ENCODE peak calls at places on chromosomes 5 and 9, in eight cellular contexts. T is K562, P is body of pancreas, C is heart right ventricle, F is upper lobe of right lung, I is neural progenitor cell, H is HCT116, R is lower lobe of right lung. J is an unnamed sample.

GRCh38 chr9:77163889-77164288 is 13.4 kb upstream of the VPS13A start:
- DNase-seq in T (no peak), P (no peak), C (no peak), F (no peak), I (no peak), H (no peak), R (no peak), J (no peak)

GRCh38 chr9:125705893-125706292 is 1.1 kb downstream of the MAPKAP1 start:
- DNase-seq in T (no peak), P (no peak), C (no peak), F (no peak), I (no peak), H (no peak), R (no peak), J (no peak)

GRCh38 chr9:130473009-130473408 is 28.2 kb downstream of the ASS1 start:
- DNase-seq in T (no peak), P (no peak), C (no peak), F (no peak), I (no peak), H (no peak), R (no peak), J (no peak)

GRCh38 chr5:73176250-73176649 is 3.3 kb downstream of the TMEM174 start:
- DNase-seq in T (no peak), P (no peak), C (no peak), F (no peak), I (no peak), H (no peak), R (no peak), J (no peak)

GRCh38 chr9:126980231-126980630 is 65.6 kb downstream of the RALGPS1 start:
- DNase-seq in T (no peak), P (no peak), C (no peak), F (no peak), I (no peak), H (no peak), R (no peak), J (no peak)

GRCh38 chr5:33657804-33658435 is 217.2 kb downstream of the TARS1 start:
- DNase-seq in T (no peak), P (no peak), C (no peak), F (no peak), I (no peak), H (no peak), R (no peak), J (no peak)

GRCh38 chr9:131727184-131727785 is 12.6 kb downstream of the RAPGEF1 start:
- DNase-seq in T (no peak), P (no peak), C (no peak), F (no peak), I (no peak), H (no peak), R (no peak), J (peak; percentile 79)

GRCh38 chr5:159855476-159856157 is 60.7 kb upstream of the ADRA1B start:
- DNase-seq in T (no peak), P (no peak), C (no peak), F (no peak), I (no peak), H (no peak), R (no peak), J (peak; percentile 57)

GRCh38 chr9:75979362-75979761 is 88.9 kb downstream of the PCSK5 start:
- DNase-seq in T (no peak), P (no peak), C (no peak), F (no peak), I (no peak), H (no peak), R (no peak), J (no peak)

GRCh38 chr5:168931638-168932345 is 352.6 kb upstream of the PANK3 start:
- DNase-seq in T (no peak), P (no peak), C (no peak), F (no peak), I (no peak), H (no peak), R (no peak), J (peak; percentile 28)

GRCh38 chr9:83043583-83043982 is 19.4 kb downstream of the RASEF start:
- DNase-seq in T (no peak), P (no peak), C (no peak), F (no peak), I (no peak), H (no peak), R (no peak), J (no peak)

GRCh38 chr5:53423724-53424123 is 56.7 kb upstream of the FST start:
- DNase-seq in T (no peak), P (no peak), C (no peak), F (no peak), I (no peak), H (no peak), R (no peak), J (no peak)

GRCh38 chr5:125597338-125597737 is 825.9 kb upstream of the GRAMD2B start:
- DNase-seq in T (no peak), P (no peak), C (no peak), F (no peak), I (no peak), H (no peak), R (no peak), J (no peak)

GRCh38 chr9:129406278-129407225 is 214.3 kb downstream of the C9orf50 start:
- DNase-seq in T (peak; percentile 96), P (no peak), C (no peak), F (no peak), I (no peak), H (peak; percentile 73), R (peak; percentile 68), J (no peak)

GRCh38 chr5:179280095-179280490 is 65.2 kb downstream of the ADAMTS2 start:
- DNase-seq in T (no peak), P (no peak), C (no peak), F (no peak), I (no peak), H (no peak), R (peak; percentile 32), J (no peak)

GRCh38 chr5:177982072-177982727 is 13.8 kb downstream of the PROP1 start:
- DNase-seq in T (no peak), P (peak; percentile 60), C (no peak), F (peak; percentile 74), I (peak; percentile 67), H (peak; percentile 19), R (peak; percentile 57), J (peak; percentile 16)

GRCh38 chr5:124285071-124285470 is 461.4 kb downstream of the ZNF608 start:
- DNase-seq in T (no peak), P (peak; percentile 94), C (no peak), F (no peak), I (no peak), H (no peak), R (no peak), J (no peak)

GRCh38 chr9:107138261-107138992 is 144.7 kb upstream of the RAD23B start:
- DNase-seq in T (no peak), P (no peak), C (no peak), F (no peak), I (no peak), H (no peak), R (no peak), J (no peak)

GRCh38 chr9:86843182-86843581 is 104.1 kb downstream of the GAS1 start:
- DNase-seq in T (no peak), P (peak; percentile 41), C (no peak), F (no peak), I (no peak), H (no peak), R (no peak), J (no peak)

GRCh38 chr9:123420560-123421210 is 64.7 kb downstream of the CRB2 start:
- DNase-seq in T (no peak), P (no peak), C (no peak), F (peak; percentile 53), I (peak; percentile 45), H (no peak), R (no peak), J (no peak)

GRCh38 chr5:1514027-1514818 is 9.5 kb downstream of the LPCAT1 start:
- DNase-seq in T (no peak), P (peak; percentile 8), C (peak; percentile 9), F (peak; percentile 64), I (peak; percentile 7), H (no peak), R (no peak), J (peak; percentile 1)

GRCh38 chr9:68793605-68794343 is 88.7 kb downstream of the PIP5K1B start:
- DNase-seq in T (no peak), P (no peak), C (no peak), F (no peak), I (no peak), H (no peak), R (no peak), J (no peak)

GRCh38 chr9:91628892-91629291 is 205.3 kb upstream of the NFIL3 start:
- DNase-seq in T (no peak), P (no peak), C (no peak), F (no peak), I (no peak), H (no peak), R (no peak), J (no peak)

GRCh38 chr5:154868702-154869101 is 10.3 kb downstream of the CNOT8 start:
- DNase-seq in T (no peak), P (no peak), C (no peak), F (no peak), I (no peak), H (no peak), R (no peak), J (peak; percentile 14)

GRCh38 chr5:84260939-84261338 is 123.7 kb downstream of the EDIL3 start:
- DNase-seq in T (no peak), P (no peak), C (no peak), F (no peak), I (no peak), H (no peak), R (no peak), J (no peak)

GRCh38 chr5:168234133-168234532 is 57.3 kb upstream of the WWC1 start:
- DNase-seq in T (no peak), P (no peak), C (no peak), F (no peak), I (no peak), H (no peak), R (no peak), J (no peak)

GRCh38 chr5:172801184-172801671 is 30.2 kb upstream of the DUSP1 start:
- DNase-seq in T (no peak), P (no peak), C (no peak), F (no peak), I (no peak), H (no peak), R (no peak), J (no peak)

GRCh38 chr9:134624119-134624826 is 17.3 kb upstream of the COL5A1 start:
- DNase-seq in T (no peak), P (no peak), C (no peak), F (peak; percentile 51), I (no peak), H (no peak), R (peak; percentile 43), J (peak; percentile 3)
- H3K27ac ChIP-seq in T (no peak overlapping the region), P (no peak overlapping the region), C (no peak overlapping the region), F (no peak overlapping the region), I (no peak overlapping the region), H (no peak overlapping the region), R (no peak overlapping the region), J (no peak overlapping the region)

GRCh38 chr5:174045470-174046025 is at the start of gene NSG2:
- DNase-seq in T (peak; percentile 75), P (peak; percentile 91), C (peak; percentile 79), F (peak; percentile 86), I (peak; percentile 98), H (peak; percentile 86), R (peak; percentile 75), J (peak; percentile 25)
- H3K4me3 ChIP-seq in T (no peak within 1 kb of the TSS), P (no peak within 1 kb of the TSS), C (no peak within 1 kb of the TSS), F (no peak within 1 kb of the TSS), I (no peak within 1 kb of the TSS), H (no peak within 1 kb of the TSS), R (no peak within 1 kb of the TSS), J (no peak within 1 kb of the TSS)

GRCh38 chr5:137051165-137051564 is 448.0 kb downstream of the SPOCK1 start:
- DNase-seq in T (no peak), P (no peak), C (no peak), F (no peak), I (no peak), H (no peak), R (no peak), J (no peak)
- TF ChIP-seq CTCF in T (peak; percentile 29), P (no peak), C (peak; percentile 36), F (no peak), I (peak; percentile 49), H (no peak), R (no peak), J (no peak)

GRCh38 chr9:98101416-98101815 is 17.6 kb downstream of the TRIM14 start:
- DNase-seq in T (no peak), P (no peak), C (no peak), F (no peak), I (no peak), H (no peak), R (no peak), J (no peak)
- H3K27ac ChIP-seq in T (no peak overlapping the region), P (no peak overlapping the region), C (no peak overlapping the region), F (peak overlapping the region; percentile 30), I (no peak overlapping the region), H (no peak overlapping the region), R (peak overlapping the region; percentile 56), J (no peak overlapping the region)

J was measured in gastrocnemius medialis.